ENCODE peak calls at places on chromosomes 12 and 14, in nine cellular contexts. Z is GM20000; X is activated CD8-positive, alpha-beta T cell treated with anti-CD3 and anti-CD28 coated beads for 36 hours; J is AG09309; G is cardiac muscle cell; N is foreskin fibroblast; P is mucosa of descending colon; A is GM12865; C is fibroblast of pulmonary artery. R is an unnamed sample.

GRCh38 chr12:114671664-114672476 is 12.1 kb downstream of the TBX3 start:
- DNase-seq in Z (no peak), X (no peak), J (no peak), G (no peak), N (peak), P (no peak), A (no peak), C (no peak), R (no peak)

GRCh38 chr14:61530296-61530695 is 165.0 kb upstream of the HIF1A start:
- DNase-seq in Z (no peak), X (no peak), J (no peak), G (no peak), N (no peak), P (no peak), A (no peak), C (no peak), R (no peak)

GRCh38 chr12:119274636-119275065 is 59.9 kb upstream of the CCDC60 start:
- DNase-seq in Z (no peak), X (no peak), J (no peak), G (no peak), N (no peak), P (no peak), A (no peak), C (no peak), R (no peak)

GRCh38 chr12:67748761-67749075 is 100.2 kb downstream of the DYRK2 start:
- DNase-seq in Z (no peak), X (no peak), J (no peak), G (no peak), N (no peak), P (no peak), A (no peak), C (no peak), R (no peak)

GRCh38 chr12:51517316-51517715 is 73.7 kb upstream of the SCN8A start:
- DNase-seq in Z (no peak), X (no peak), J (no peak), G (no peak), N (no peak), P (no peak), A (no peak), C (no peak), R (no peak)

GRCh38 chr12:11922361-11922760 is 148.4 kb upstream of the BCL2L14 start:
- DNase-seq in Z (no peak), X (no peak), J (no peak), G (no peak), N (no peak), P (no peak), A (no peak), C (no peak), R (no peak)

GRCh38 chr12:45166056-45166455 is 49.8 kb upstream of the ANO6 start:
- DNase-seq in Z (no peak), X (no peak), J (no peak), G (no peak), N (no peak), P (no peak), A (no peak), C (no peak), R (no peak)

GRCh38 chr12:12396727-12397126 is 39.8 kb downstream of the BORCS5 start:
- DNase-seq in Z (no peak), X (no peak), J (no peak), G (no peak), N (no peak), P (no peak), A (no peak), C (no peak), R (no peak)

GRCh38 chr12:130141901-130142683 is 20.2 kb upstream of the FZD10 start:
- DNase-seq in Z (no peak), X (no peak), J (no peak), G (no peak), N (no peak), P (no peak), A (no peak), C (no peak), R (no peak)

GRCh38 chr12:29066061-29066588 is 83.0 kb upstream of the FAR2 start:
- DNase-seq in Z (no peak), X (peak), J (no peak), G (no peak), N (peak), P (no peak), A (peak), C (peak), R (no peak)

GRCh38 chr12:42725839-42726238 is 136.3 kb upstream of the PRICKLE1 start:
- DNase-seq in Z (no peak), X (no peak), J (peak), G (no peak), N (peak), P (no peak), A (no peak), C (peak), R (no peak)

GRCh38 chr12:89708793-89709156 is at the start of gene ATP2B1:
- DNase-seq in Z (peak), X (peak), J (peak), G (peak), N (peak), P (peak), A (peak), C (peak), R (peak)

GRCh38 chr12:89707992-89708792 is 446 bp downstream of the ATP2B1 start:
- DNase-seq in Z (peak), X (peak), J (no peak), G (no peak), N (no peak), P (peak), A (peak), C (no peak), R (peak)

GRCh38 chr12:89707623-89707991 is 1.0 kb downstream of the ATP2B1 start:
- DNase-seq in Z (no peak), X (peak), J (no peak), G (peak), N (no peak), P (peak), A (peak), C (no peak), R (peak)

GRCh38 chr12:89704457-89704856 is 4.2 kb downstream of the ATP2B1 start:
- DNase-seq in Z (no peak), X (no peak), J (no peak), G (no peak), N (no peak), P (no peak), A (no peak), C (no peak), R (no peak)

DNA sequence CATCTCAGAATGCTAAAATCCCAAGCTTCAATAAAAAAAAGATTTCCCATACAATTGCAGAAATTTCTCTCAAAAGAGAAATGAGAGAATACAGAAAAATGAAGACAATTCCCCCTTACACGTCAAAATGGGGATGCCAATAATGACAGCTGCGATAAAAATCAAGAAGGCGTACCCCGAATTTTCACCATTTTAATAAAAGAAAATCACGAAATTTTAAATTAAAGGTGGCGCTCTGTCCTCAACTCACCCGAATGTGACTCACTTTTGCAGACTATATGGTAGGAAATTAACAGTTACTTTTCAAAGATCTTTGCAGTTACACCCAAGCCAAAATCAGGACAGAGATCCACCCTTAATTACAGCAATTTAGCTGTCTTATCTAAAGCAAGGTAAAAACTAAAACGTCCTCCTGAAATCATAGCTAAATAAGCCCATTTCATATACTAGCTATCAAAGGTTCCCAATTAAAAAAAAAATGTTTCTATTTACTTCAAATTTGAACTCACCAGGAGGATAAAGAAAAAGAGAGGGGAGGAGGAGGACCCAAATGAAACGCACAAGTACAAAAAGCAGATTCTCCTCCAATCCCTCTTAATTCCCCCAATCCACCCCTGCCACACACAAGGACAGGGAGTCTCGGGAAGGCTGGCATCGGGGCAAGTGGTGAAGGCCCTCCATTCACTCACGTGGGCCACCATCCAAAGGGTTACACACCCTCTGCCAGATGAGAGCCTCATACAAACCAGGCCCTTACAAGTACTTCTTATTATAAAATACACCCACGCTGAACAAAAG is 1.9 kb downstream of the ATP2B1 start:
- DNase-seq in Z (no peak), X (peak), J (no peak), G (peak), N (no peak), P (peak), A (peak), C (no peak), R (no peak)
- TF ChIP-seq CTCF in Z (no peak), X (no peak), J (no peak), G (no peak), N (no peak), P (no peak), A (no peak), C (no peak), R (no peak)

GRCh38 chr14:26138764-26139445 is 458.9 kb downstream of the NOVA1 start:
- DNase-seq in Z (no peak), X (no peak), J (no peak), G (no peak), N (no peak), P (no peak), A (no peak), C (peak), R (no peak)

GRCh38 chr14:26132061-26132460 is 465.8 kb downstream of the NOVA1 start:
- DNase-seq in Z (no peak), X (no peak), J (no peak), G (no peak), N (no peak), P (no peak), A (no peak), C (peak), R (no peak)

GRCh38 chr14:26137161-26137560 is 460.7 kb downstream of the NOVA1 start:
- DNase-seq in Z (no peak), X (peak), J (no peak), G (no peak), N (no peak), P (no peak), A (no peak), C (no peak), R (no peak)
- TF ChIP-seq CTCF in Z (no peak), X (peak), J (no peak), G (no peak), N (no peak), P (no peak), A (no peak), C (peak), R (peak)

GRCh38 chr14:74018704-74019407 is at the start of the genes BBOF1 and ENTPD5:
- DNase-seq in Z (peak), X (peak), J (peak), G (peak), N (peak), P (peak), A (peak), C (peak), R (peak)
- TF ChIP-seq CTCF in Z (no peak), X (no peak), J (no peak), G (no peak), N (no peak), P (no peak), A (no peak), C (no peak), R (no peak)

GRCh38 chr12:61487728-61488127 is 772.5 kb upstream of the USP15 start:
- DNase-seq in Z (no peak), X (no peak), J (no peak), G (no peak), N (no peak), P (no peak), A (no peak), C (no peak), R (no peak)
- TF ChIP-seq CTCF in Z (no peak), X (no peak), J (no peak), G (no peak), N (no peak), P (no peak), A (no peak), C (no peak), R (no peak)

DNA sequence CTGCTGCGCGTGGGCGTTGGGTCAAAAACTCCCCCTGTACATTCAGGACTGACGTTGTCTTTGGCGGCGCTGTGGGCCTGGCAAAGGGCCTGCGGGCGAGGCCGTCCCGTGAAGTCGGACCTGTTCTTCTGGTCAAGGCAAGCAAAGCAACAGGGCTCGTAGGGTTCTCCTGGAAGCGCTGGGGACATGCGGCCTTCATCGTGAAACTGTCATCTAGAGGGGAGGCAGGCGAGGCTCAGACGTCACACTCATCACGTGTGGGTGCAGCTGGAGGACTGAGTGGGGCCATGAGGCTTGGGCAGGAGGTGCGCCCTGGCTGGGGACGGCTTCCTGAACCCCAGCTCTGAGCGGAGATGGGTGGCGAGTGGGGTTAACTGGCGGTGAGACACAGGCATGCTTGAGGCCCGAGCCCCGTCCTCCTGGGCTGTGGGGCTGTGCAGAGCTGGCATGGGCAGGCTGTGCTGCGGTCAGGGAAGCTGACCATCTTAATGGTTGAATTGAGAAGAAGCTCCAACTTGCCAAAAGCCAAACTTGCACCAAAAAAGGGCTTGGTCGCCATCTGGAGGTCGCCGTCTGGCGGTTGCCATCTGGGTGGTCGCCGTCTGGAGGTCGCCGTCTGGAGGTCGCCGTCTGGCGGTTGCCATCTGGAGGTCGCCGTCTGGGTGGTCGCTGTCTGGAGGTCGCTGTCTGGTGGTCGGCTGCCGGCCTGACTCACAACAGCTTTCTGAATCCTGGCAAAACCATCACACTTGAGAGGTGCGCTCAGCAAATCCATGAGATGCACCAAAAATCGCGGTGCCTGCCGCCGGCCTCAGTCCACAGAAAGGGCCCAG is 66.2 kb downstream of the NOC4L start:
- DNase-seq in Z (no peak), X (no peak), J (no peak), G (no peak), N (no peak), P (no peak), A (no peak), C (no peak), R (no peak)
- TF ChIP-seq CTCF in Z (no peak), X (no peak), J (no peak), G (no peak), N (no peak), P (no peak), A (no peak), C (no peak), R (no peak)

GRCh38 chr12:98644712-98645571 is at the start of the genes APAF1 and IKBIP:
- DNase-seq in Z (peak), X (peak), J (peak), G (peak), N (peak), P (peak), A (peak), C (peak), R (peak)

GRCh38 chr12:98639526-98639925 is 5.1 kb downstream of the IKBIP start:
- DNase-seq in Z (no peak), X (no peak), J (no peak), G (no peak), N (no peak), P (no peak), A (no peak), C (no peak), R (no peak)

GRCh38 chr12:98645572-98646067 is 530 bp downstream of the APAF1 start:
- DNase-seq in Z (peak), X (peak), J (no peak), G (peak), N (no peak), P (no peak), A (no peak), C (peak), R (no peak)

GRCh38 chr12:98646165-98646764 is 1.2 kb downstream of the APAF1 start:
- DNase-seq in Z (no peak), X (no peak), J (no peak), G (peak), N (no peak), P (no peak), A (peak), C (peak), R (no peak)

GRCh38 chr12:98644433-98644711 is 216 bp downstream of the IKBIP start:
- DNase-seq in Z (peak), X (no peak), J (peak), G (peak), N (peak), P (no peak), A (no peak), C (no peak), R (peak)
- TF ChIP-seq CTCF in Z (no peak), X (no peak), J (peak), G (no peak), N (no peak), P (no peak), A (no peak), C (no peak), R (no peak)

GRCh38 chr14:22489247-22489551 is 99.8 kb downstream of the DAD1 start:
- DNase-seq in Z (no peak), X (no peak), J (no peak), G (no peak), N (no peak), P (no peak), A (peak), C (no peak), R (no peak)
- TF ChIP-seq CTCF in Z (no peak), X (no peak), J (no peak), G (no peak), N (no peak), P (no peak), A (peak), C (no peak), R (no peak)

GRCh38 chr14:68199465-68200145 is 380.0 kb downstream of the RAD51B start:
- DNase-seq in Z (no peak), X (no peak), J (no peak), G (no peak), N (no peak), P (no peak), A (no peak), C (peak), R (peak)
- TF ChIP-seq CTCF in Z (no peak), X (no peak), J (no peak), G (peak), N (no peak), P (no peak), A (no peak), C (peak), R (no peak)